ENCODE peak calls at places on chromosomes 16 and 17, in six cellular contexts. V is activated B cell treated with CpG ODN at 0.5 μM for 24 hours, Y is coronary artery, Z is hepatocyte, O is AG10803, T is uterus. S is an unnamed sample.

GRCh38 chr16:23124315-23124714 is 24.9 kb downstream of the USP31 start:
- DNase-seq in T (peak), Y (no peak), O (peak), V (no peak), Z (no peak), S (no peak)

GRCh38 chr16:58339452-58339938 is 44.7 kb upstream of the PRSS54 start:
- DNase-seq in Y (no peak), O (peak), T (no peak), Z (no peak), V (no peak), S (peak)

GRCh38 chr16:23952128-23953041 is 116.6 kb downstream of the PRKCB start:
- DNase-seq in T (peak), Z (peak), O (no peak), Y (peak), V (no peak), S (no peak)

GRCh38 chr17:38750312-38751121 is 2.0 kb upstream of the PSMB3 start:
- DNase-seq in V (no peak), Z (peak), Y (peak), O (no peak), T (no peak), S (peak)

GRCh38 chr17:8121531-8122390 is 2.1 kb downstream of the HES7 start:
- DNase-seq in O (peak), Z (peak), V (peak), Y (peak), T (peak), S (peak)

GRCh38 chr17:15930426-15930825 is 14.5 kb upstream of the ADORA2B start:
- DNase-seq in T (no peak), Z (no peak), O (no peak), Y (no peak), V (no peak), S (no peak)

GRCh38 chr16:30615358-30616076 is 5.3 kb upstream of the ZNF689 start:
- DNase-seq in Z (peak), O (peak), T (no peak), V (peak), Y (no peak), S (peak)

GRCh38 chr16:81697321-81697885 is 81.7 kb upstream of the PLCG2 start:
- DNase-seq in V (no peak), O (peak), Y (no peak), Z (peak), T (peak), S (peak)

GRCh38 chr17:35569405-35569804 is 8.8 kb upstream of the SLFN14 start:
- DNase-seq in Z (no peak), Y (no peak), T (no peak), O (no peak), V (no peak), S (no peak)

GRCh38 chr17:29594441-29595090 is 1.6 kb downstream of the ANKRD13B start:
- DNase-seq in O (no peak), Y (no peak), T (peak), V (no peak), Z (no peak), S (no peak)

GRCh38 chr17:79874329-79874981 is 35.2 kb upstream of the CBX4 start:
- DNase-seq in O (peak), V (no peak), T (no peak), Z (peak), Y (no peak), S (peak)

GRCh38 chr16:86831366-86831765 is 253.0 kb downstream of the FOXL1 start:
- DNase-seq in V (no peak), Z (no peak), Y (no peak), T (no peak), O (no peak), S (no peak)

GRCh38 chr17:43309505-43310329 is 75.9 kb upstream of the RNU2-1 start:
- DNase-seq in T (no peak), V (no peak), O (no peak), Y (no peak), Z (no peak), S (no peak)

GRCh38 chr16:83244057-83244456 is 563.7 kb upstream of the HSBP1 start:
- DNase-seq in V (no peak), T (no peak), O (no peak), Z (no peak), Y (no peak), S (no peak)

GRCh38 chr16:28309811-28310311 is 17.5 kb downstream of the SBK1 start:
- DNase-seq in Z (no peak), T (no peak), Y (no peak), O (no peak), V (no peak), S (no peak)

GRCh38 chr16:89200850-89201466 is 621 bp upstream of the SLC22A31 start:
- DNase-seq in V (no peak), Z (peak), O (no peak), T (no peak), Y (no peak), S (no peak)

GRCh38 chr17:32396343-32396742 is 46.4 kb downstream of the ZNF207 start:
- DNase-seq in O (no peak), Z (peak), Y (no peak), T (no peak), V (no peak), S (no peak)

GRCh38 chr16:57039148-57039812 is 49.9 kb downstream of the NLRC5 start:
- DNase-seq in Z (no peak), O (peak), Y (no peak), T (no peak), V (no peak), S (no peak)

GRCh38 chr17:2282297-2282873 is 21.2 kb downstream of the SMG6 start:
- DNase-seq in T (no peak), Y (no peak), Z (peak), V (no peak), O (peak), S (no peak)

GRCh38 chr17:42287305-42288077 is 807 bp upstream of the STAT5A start:
- DNase-seq in V (peak), T (peak), Z (no peak), Y (peak), O (peak), S (no peak)

GRCh38 chr16:81842564-81843242 is 63.6 kb downstream of the PLCG2 start:
- DNase-seq in Y (no peak), Z (no peak), V (no peak), O (no peak), T (no peak), S (no peak)

GRCh38 chr17:7852919-7853692 is 1.8 kb upstream of the TMEM88 start:
- DNase-seq in Z (peak), T (peak), O (no peak), V (no peak), Y (peak), S (no peak)

GRCh38 chr16:24721830-24722238 is 7.6 kb upstream of the TNRC6A start:
- DNase-seq in T (no peak), V (no peak), Y (no peak), O (no peak), Z (no peak), S (no peak)

GRCh38 chr16:57802635-57803412 is 533 bp upstream of the KIFC3 start:
- DNase-seq in T (no peak), V (no peak), O (no peak), Z (peak), Y (no peak), S (no peak)

GRCh38 chr16:508884-509736 is 18.4 kb upstream of the CAPN15 start:
- DNase-seq in Z (peak), T (no peak), V (no peak), Y (no peak), O (no peak), S (no peak)

GRCh38 chr17:2090210-2090641 is 35.3 kb downstream of the HIC1 start:
- DNase-seq in Z (no peak), Y (no peak), V (no peak), O (no peak), T (peak), S (no peak)

DNA sequence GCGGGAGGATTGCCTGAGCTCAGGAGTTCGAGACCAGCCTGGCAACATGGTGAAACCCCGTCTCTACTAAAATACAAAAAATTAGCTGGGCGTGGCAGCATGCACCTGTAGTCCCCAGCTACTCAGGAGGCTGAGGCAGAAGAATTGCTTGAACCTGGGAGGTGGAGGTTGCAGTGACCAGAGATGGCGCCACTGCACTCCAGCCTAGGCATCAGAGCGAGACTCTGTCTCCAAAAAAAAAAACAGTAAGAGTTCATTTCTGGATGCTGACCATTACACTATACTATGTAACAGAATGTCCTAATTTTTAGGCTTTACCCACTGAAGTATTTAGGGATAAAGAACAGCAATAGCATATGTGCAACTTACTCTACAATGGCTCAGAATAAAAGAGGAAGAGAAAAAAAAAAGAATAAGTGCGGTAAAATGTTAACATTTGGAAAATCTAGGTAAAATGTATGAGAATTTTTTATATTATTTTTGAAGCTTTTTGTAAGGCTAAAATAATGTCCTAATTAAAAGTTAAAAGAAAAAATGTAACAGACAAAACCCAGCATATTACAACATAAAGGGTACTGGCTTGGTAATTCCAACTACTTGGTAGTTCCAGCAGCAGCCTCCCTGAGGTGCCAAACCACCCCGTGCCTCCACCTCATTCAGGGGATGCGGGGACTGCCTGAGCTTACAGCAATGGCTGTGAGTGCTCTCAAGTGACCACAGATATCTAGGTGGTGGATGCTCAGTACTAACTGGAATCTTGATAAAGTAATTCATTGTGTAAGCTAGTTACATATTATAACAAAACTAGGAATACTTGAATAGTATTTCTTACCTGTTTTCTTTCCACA is 10.9 kb downstream of the COPS3 start:
- DNase-seq in Z (no peak), O (no peak), T (no peak), Y (no peak), V (no peak), S (peak)
- TF ChIP-seq CTCF in Z (peak), O (peak), T (no peak), Y (no peak), V (no peak), S (no peak)

GRCh38 chr16:49003022-49003421 is 278.6 kb downstream of the CBLN1 start:
- DNase-seq in T (no peak), Y (peak), Z (no peak), V (no peak), O (no peak), S (no peak)

GRCh38 chr16:48999034-48999433 is 282.6 kb downstream of the CBLN1 start:
- DNase-seq in Y (peak), O (no peak), T (no peak), Z (peak), V (no peak), S (no peak)

GRCh38 chr16:48997946-48998345 is 283.7 kb downstream of the CBLN1 start:
- DNase-seq in Z (no peak), T (no peak), Y (no peak), O (no peak), V (no peak), S (no peak)

GRCh38 chr16:48999508-48999907 is 282.1 kb downstream of the CBLN1 start:
- DNase-seq in V (no peak), O (no peak), T (no peak), Y (peak), Z (no peak), S (no peak)

GRCh38 chr16:49000594-49000993 is 281.0 kb downstream of the CBLN1 start:
- DNase-seq in Z (peak), T (no peak), Y (peak), O (no peak), V (no peak), S (no peak)
- TF ChIP-seq CTCF in Z (peak), T (peak), Y (no peak), O (peak), V (no peak), S (peak)

GRCh38 chr16:85373741-85374570 is 239.2 kb upstream of the GSE1 start:
- DNase-seq in O (no peak), T (no peak), V (no peak), Z (no peak), Y (no peak), S (no peak)
- TF ChIP-seq CTCF in O (no peak), T (no peak), V (no peak), Z (no peak), Y (no peak), S (no peak)

GRCh38 chr17:63573634-63574033 is 23.4 kb downstream of the DCAF7 start:
- DNase-seq in T (no peak), Y (no peak), O (peak), V (no peak), Z (no peak), S (no peak)
- TF ChIP-seq CTCF in T (no peak), Y (no peak), O (peak), V (no peak), Z (peak), S (no peak)

S was measured in Calu3.